ENCODE peak calls at places on chromosomes 6 and 20, in five cellular contexts. Z is tibial nerve; I is effector memory CD4-positive, alpha-beta T cell; R is astrocyte of the spinal cord; M is brain microvascular endothelial cell. W is an unnamed sample.

GRCh38 chr6:135182993-135183531 is 2.0 kb downstream of the MYB start:
- DNase-seq in M (no peak), I (peak), Z (no peak), R (no peak), W (no peak)

GRCh38 chr6:1464796-1465348 is 75.5 kb downstream of the FOXF2 start:
- DNase-seq in I (no peak), R (no peak), M (no peak), Z (no peak), W (no peak)

GRCh38 chr6:53795702-53796450 is 1.1 kb downstream of the LRRC1 start:
- DNase-seq in Z (no peak), I (no peak), R (no peak), M (no peak), W (no peak)

GRCh38 chr6:97963148-97963680 is 680.2 kb upstream of the MMS22L start:
- DNase-seq in M (no peak), R (peak), I (no peak), Z (no peak), W (peak)

GRCh38 chr20:46022411-46023147 is 6.4 kb upstream of the SLC12A5 start:
- DNase-seq in M (no peak), I (peak), Z (no peak), R (no peak), W (no peak)

GRCh38 chr6:52576392-52577021 is 353 bp downstream of the TRAM2 start:
- DNase-seq in M (peak), R (peak), Z (peak), I (no peak), W (no peak)

GRCh38 chr6:81752969-81753708 is 658 bp upstream of the TENT5A start:
- DNase-seq in Z (peak), M (peak), I (peak), R (peak), W (peak)

GRCh38 chr6:116369540-116370327 is 1.0 kb upstream of the DSE start:
- DNase-seq in I (no peak), M (no peak), R (peak), Z (peak), W (no peak)

GRCh38 chr20:17887331-17888030 is 81.1 kb downstream of the SNX5 start:
- DNase-seq in Z (no peak), I (no peak), R (no peak), M (no peak), W (no peak)

GRCh38 chr20:36408219-36408618 is 102.1 kb downstream of the DLGAP4 start:
- DNase-seq in Z (no peak), R (no peak), M (peak), I (no peak), W (no peak)

GRCh38 chr6:90350689-90351554 is 54.3 kb upstream of the BACH2 start:
- DNase-seq in I (peak), R (no peak), Z (peak), M (no peak), W (no peak)

GRCh38 chr6:167643223-167643622 is 183.5 kb upstream of the AFDN start:
- DNase-seq in M (no peak), R (no peak), Z (no peak), I (no peak), W (no peak)

GRCh38 chr6:112332274-112332673 is 14.9 kb upstream of the RFPL4B start:
- DNase-seq in R (no peak), Z (no peak), M (no peak), I (no peak), W (no peak)

GRCh38 chr6:129635396-129636164 is 74.4 kb downstream of the ARHGAP18 start:
- DNase-seq in I (no peak), Z (no peak), M (no peak), R (peak), W (peak)

GRCh38 chr6:9543649-9544048 is 871.2 kb downstream of the TFAP2A start:
- DNase-seq in M (no peak), I (no peak), Z (no peak), R (no peak), W (no peak)

GRCh38 chr6:145295746-145296145 is 439.6 kb downstream of the EPM2A start:
- DNase-seq in R (no peak), M (no peak), I (no peak), Z (no peak), W (no peak)

GRCh38 chr20:17849901-17850673 is 118.5 kb downstream of the SNX5 start:
- DNase-seq in Z (peak), M (peak), R (peak), I (no peak), W (peak)

GRCh38 chr20:37359331-37359730 is 13.4 kb downstream of the SRC start:
- DNase-seq in Z (no peak), R (no peak), M (no peak), I (no peak), W (no peak)

GRCh38 chr20:35663813-35664543 is 722 bp downstream of the CPNE1 start:
- DNase-seq in R (peak), M (no peak), I (peak), Z (peak), W (no peak)

GRCh38 chr6:136067731-136068341 is 182.3 kb downstream of the MTFR2 start:
- DNase-seq in I (no peak), Z (no peak), M (no peak), R (peak), W (peak)

GRCh38 chr6:161434331-161434730 is 160.5 kb upstream of the AGPAT4 start:
- DNase-seq in R (no peak), Z (no peak), I (no peak), M (no peak), W (no peak)

GRCh38 chr6:147156799-147157382 is 47.3 kb upstream of the STXBP5 start:
- DNase-seq in R (peak), I (no peak), M (peak), Z (no peak), W (no peak)

GRCh38 chr6:170289108-170289931 is 1.6 kb downstream of the DLL1 start:
- DNase-seq in R (no peak), I (no peak), M (no peak), Z (no peak), W (no peak)

GRCh38 chr20:24441600-24441999 is 27.8 kb upstream of the SYNDIG1 start:
- DNase-seq in R (no peak), Z (no peak), M (no peak), I (no peak), W (no peak)

GRCh38 chr6:37654727-37655500 is 42.8 kb downstream of the MDGA1 start:
- DNase-seq in Z (no peak), I (no peak), R (no peak), M (no peak), W (no peak)

GRCh38 chr6:155106456-155107107 is 111.5 kb downstream of the TIAM2 start:
- DNase-seq in R (no peak), I (no peak), M (no peak), Z (no peak), W (no peak)

GRCh38 chr6:123794190-123794589 is 9.5 kb upstream of the NKAIN2 start:
- DNase-seq in Z (no peak), I (no peak), M (no peak), R (no peak), W (no peak)

GRCh38 chr6:116928667-116929066 is 51.6 kb downstream of the RFX6 start:
- DNase-seq in I (no peak), M (no peak), R (no peak), Z (no peak), W (no peak)

GRCh38 chr6:111921108-111921507 is 47.9 kb upstream of the FYN start:
- DNase-seq in Z (no peak), R (no peak), M (no peak), I (no peak), W (no peak)

GRCh38 chr6:101537917-101538316 is 144.4 kb downstream of the GRIK2 start:
- DNase-seq in I (no peak), M (no peak), Z (no peak), R (no peak), W (no peak)

GRCh38 chr6:15283986-15284361 is 38.1 kb downstream of the JARID2 start:
- DNase-seq in M (no peak), Z (no peak), R (peak), I (no peak), W (peak)

GRCh38 chr20:41984031-41984430 is 365.9 kb upstream of the CHD6 start:
- DNase-seq in Z (no peak), R (no peak), M (no peak), I (no peak), W (no peak)

GRCh38 chr6:111804627-111805235 is 68.5 kb downstream of the FYN start:
- DNase-seq in I (peak), R (peak), Z (no peak), M (peak), W (peak)

GRCh38 chr6:137911675-137912158 is 44.7 kb downstream of the TNFAIP3 start:
- DNase-seq in M (no peak), Z (no peak), I (no peak), R (no peak), W (no peak)

GRCh38 chr6:70130865-70131264 is 172.0 kb downstream of the COL9A1 start:
- DNase-seq in Z (no peak), R (no peak), I (no peak), M (no peak), W (no peak)

GRCh38 chr6:70134542-70134941 is 168.3 kb downstream of the COL9A1 start:
- DNase-seq in M (no peak), R (no peak), Z (no peak), I (no peak), W (no peak)

GRCh38 chr6:70133246-70133645 is 169.6 kb downstream of the COL9A1 start:
- DNase-seq in M (no peak), Z (no peak), R (no peak), I (no peak), W (no peak)

GRCh38 chr6:70129341-70129740 is 173.5 kb downstream of the COL9A1 start:
- DNase-seq in R (no peak), M (no peak), Z (no peak), I (no peak), W (no peak)

GRCh38 chr6:70131528-70131927 is 171.4 kb downstream of the COL9A1 start:
- DNase-seq in R (no peak), M (no peak), Z (no peak), I (no peak), W (no peak)
- H3K4me3 ChIP-seq in R (no peak), M (no peak), Z (no peak), I (no peak), W (no peak)

DNA sequence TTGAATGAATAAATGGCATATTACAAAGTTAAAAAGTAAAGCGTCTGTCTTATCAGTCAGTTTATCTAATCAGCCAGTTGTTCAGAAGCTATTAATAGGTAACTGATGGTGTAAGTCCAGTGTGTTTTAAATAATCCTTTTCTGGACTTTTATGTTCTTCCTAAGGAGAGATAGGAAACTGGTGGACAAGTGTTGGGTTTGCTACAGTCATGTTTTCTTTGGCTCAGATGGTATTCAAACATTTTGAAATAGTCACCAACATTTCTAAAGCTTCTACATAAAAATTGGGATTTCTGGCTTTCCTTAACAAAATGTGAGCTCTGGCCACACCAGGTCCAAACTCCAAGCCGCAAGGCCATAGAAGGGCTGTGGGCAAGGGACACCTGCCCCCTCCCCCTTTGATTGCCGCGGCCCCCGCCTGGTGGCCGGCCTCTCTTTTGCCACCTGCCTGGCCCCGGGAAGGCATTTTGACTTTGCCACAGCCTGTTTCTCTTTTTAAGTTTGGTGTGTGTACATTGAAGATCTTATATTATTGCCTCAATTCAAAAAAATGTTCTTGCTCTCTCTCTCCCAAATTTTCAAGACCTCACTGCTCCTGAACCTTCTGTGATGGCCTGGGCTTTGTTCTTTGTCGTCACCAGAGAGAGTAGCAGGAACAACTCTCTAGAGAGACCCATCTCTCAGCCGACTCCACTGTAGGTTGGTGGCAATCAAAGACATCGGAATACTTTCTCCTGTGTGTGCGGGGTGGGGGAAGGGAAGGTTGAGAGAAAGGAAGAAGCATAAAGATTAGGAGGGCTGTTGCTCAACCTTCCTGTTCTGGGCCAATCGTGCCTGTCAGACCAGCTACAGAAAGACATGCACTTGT is 84.0 kb upstream of the ZNF217 start:
- DNase-seq in R (no peak), M (no peak), I (no peak), Z (peak), W (no peak)
- H3K4me3 ChIP-seq in R (no peak), M (no peak), I (no peak), Z (no peak), W (no peak)

DNA sequence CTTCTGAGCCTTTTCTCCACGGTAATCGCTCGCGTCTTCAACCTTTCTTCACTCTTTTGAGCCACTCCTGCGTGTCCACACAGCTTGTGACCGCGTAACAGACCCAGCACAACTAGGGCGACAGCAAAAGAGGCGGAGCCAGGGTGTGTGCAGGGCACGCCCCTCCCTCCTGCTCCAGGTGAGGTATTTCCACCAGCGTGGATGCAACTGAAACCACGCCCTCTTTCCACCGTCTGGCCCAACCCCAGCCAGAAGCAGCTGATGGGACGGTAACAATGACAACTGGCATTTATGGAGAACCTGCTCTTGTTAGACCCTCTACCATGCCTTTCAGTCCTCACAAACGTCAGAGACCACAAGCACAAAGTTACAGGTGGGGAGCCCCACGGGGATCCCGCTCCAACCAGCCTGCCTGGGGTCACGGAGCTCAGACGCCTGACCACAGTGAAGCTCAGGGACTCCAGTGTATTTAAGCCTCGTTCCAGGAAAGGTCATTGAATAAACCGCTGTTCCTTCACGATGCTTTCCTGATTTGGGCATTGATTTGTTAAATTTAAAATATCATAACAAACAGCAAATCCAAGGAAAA is 2.0 kb downstream of the PXDC1 start:
- DNase-seq in M (no peak), I (no peak), Z (no peak), R (peak), W (no peak)
- H3K4me3 ChIP-seq in M (peak), I (no peak), Z (peak), R (peak), W (peak)

GRCh38 chr20:58906111-58906510 is 53.6 kb downstream of the GNAS start:
- DNase-seq in M (no peak), R (no peak), Z (no peak), I (no peak), W (no peak)

GRCh38 chr20:58907481-58908137 is 55.1 kb downstream of the GNAS start:
- DNase-seq in M (peak), R (peak), Z (peak), I (peak), W (peak)

GRCh38 chr20:58905236-58905635 is 52.7 kb downstream of the GNAS start:
- DNase-seq in I (no peak), Z (no peak), M (no peak), R (no peak), W (no peak)

GRCh38 chr20:58908216-58908615 is 55.7 kb downstream of the GNAS start:
- DNase-seq in Z (no peak), M (no peak), R (no peak), I (no peak), W (no peak)

GRCh38 chr20:58906894-58907293 is 54.4 kb downstream of the GNAS start:
- DNase-seq in R (peak), M (peak), Z (no peak), I (no peak), W (peak)
- H3K4me3 ChIP-seq in R (no peak), M (no peak), Z (no peak), I (no peak), W (no peak)

GRCh38 chr6:85404497-85405174 is 45.2 kb upstream of the NT5E start:
- DNase-seq in R (peak), Z (no peak), M (peak), I (no peak), W (peak)

GRCh38 chr6:85405175-85405852 is 44.6 kb upstream of the NT5E start:
- DNase-seq in Z (no peak), I (no peak), R (peak), M (no peak), W (peak)

GRCh38 chr6:85402071-85402470 is 47.8 kb upstream of the NT5E start:
- DNase-seq in M (no peak), Z (no peak), I (no peak), R (no peak), W (no peak)

GRCh38 chr6:85402922-85403321 is 47.0 kb upstream of the NT5E start:
- DNase-seq in M (no peak), I (no peak), R (no peak), Z (no peak), W (no peak)

GRCh38 chr6:85403331-85404015 is 46.4 kb upstream of the NT5E start:
- DNase-seq in Z (no peak), M (peak), R (peak), I (no peak), W (peak)
- H3K4me3 ChIP-seq in Z (no peak), M (no peak), R (no peak), I (no peak), W (no peak)

DNA sequence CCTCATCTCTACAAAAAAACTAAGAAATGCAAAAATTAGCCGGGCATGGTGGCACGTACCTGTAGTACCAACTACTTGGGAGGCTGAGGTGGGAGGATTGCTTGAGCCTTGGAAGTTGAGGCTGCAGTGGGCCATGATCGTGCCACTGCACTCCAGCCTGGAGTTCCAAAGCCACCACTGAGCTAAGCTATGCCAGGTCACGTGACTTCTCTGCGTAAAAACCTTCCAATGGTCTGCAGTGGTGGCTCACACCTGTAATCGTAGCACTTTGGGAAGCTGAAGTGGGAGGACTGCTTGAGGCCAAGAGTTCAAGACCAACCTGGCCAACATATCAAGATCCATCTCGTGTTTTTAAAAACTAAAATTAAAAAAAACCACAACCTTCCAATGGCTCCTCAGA is 1.7 kb downstream of the SF3B5 start:
- DNase-seq in I (no peak), R (no peak), Z (no peak), M (no peak), W (no peak)
- H3K4me3 ChIP-seq in I (no peak), R (no peak), Z (no peak), M (no peak), W (no peak)

DNA sequence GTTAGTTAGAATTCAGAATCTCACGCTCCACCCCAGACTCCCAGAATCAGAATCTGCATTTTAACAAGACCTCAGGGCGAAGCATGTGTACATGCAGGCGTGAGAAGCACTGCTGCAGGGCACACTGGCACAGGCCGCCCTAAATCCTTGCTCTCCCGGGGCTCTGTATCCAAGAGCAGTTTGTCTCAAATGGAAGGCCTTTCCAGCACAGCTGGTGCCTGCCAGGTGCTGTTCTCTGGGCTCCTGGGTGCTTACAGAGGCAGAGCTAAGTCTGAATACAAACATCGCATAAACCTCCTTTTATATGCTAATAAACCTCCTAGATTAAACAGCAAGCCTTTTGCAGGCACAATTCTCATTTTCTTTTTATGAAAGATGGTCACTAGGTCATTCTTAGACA is 119.1 kb upstream of the CD93 start:
- DNase-seq in M (no peak), R (no peak), Z (no peak), I (no peak), W (no peak)
- H3K4me3 ChIP-seq in M (no peak), R (no peak), Z (no peak), I (no peak), W (no peak)